ENCODE peak calls at places on chromosomes 1 and 21, in four cellular contexts. U is endothelial cell of umbilical vein, Q is IMR-90, W is astrocyte. L is an unnamed sample. For H4K20me1, the result is how much of the 10 kb centered on the place peaks cover.

GRCh38 chr21:37383066-37383465 is 16.5 kb downstream of the DYRK1A start:
- DNase-seq in Q (no peak), W (no peak), U (no peak), L (no peak)

GRCh38 chr21:42650441-42651421 is 2.7 kb upstream of the PDE9A start:
- DNase-seq in U (no peak), W (no peak), Q (no peak), L (no peak)

GRCh38 chr1:160244209-160244608 is 18.1 kb downstream of the DCAF8 start:
- DNase-seq in U (peak), Q (no peak), W (no peak), L (no peak)

GRCh38 chr1:29668761-29669487 is 432.6 kb downstream of the PTPRU start:
- DNase-seq in U (no peak), W (no peak), Q (no peak), L (no peak)

GRCh38 chr1:40794048-40794447 is 10.5 kb downstream of the KCNQ4 start:
- DNase-seq in Q (no peak), U (no peak), W (no peak), L (no peak)

GRCh38 chr1:172826096-172826741 is 167.3 kb downstream of the FASLG start:
- DNase-seq in Q (peak), U (peak), W (peak), L (peak)

GRCh38 chr1:228463559-228464455 is 23.4 kb upstream of the RNF187 start:
- DNase-seq in W (no peak), Q (peak), U (no peak), L (peak)

GRCh38 chr1:113195115-113195845 is 122.3 kb downstream of the LRIG2 start:
- DNase-seq in Q (no peak), W (no peak), U (no peak), L (no peak)

GRCh38 chr1:68959631-68960030 is 462.7 kb upstream of the DEPDC1 start:
- DNase-seq in U (no peak), Q (no peak), W (no peak), L (no peak)

GRCh38 chr1:81978945-81979344 is 178.2 kb downstream of the ADGRL2 start:
- DNase-seq in U (peak), W (peak), Q (no peak), L (no peak)

GRCh38 chr1:41314781-41315481 is 46.3 kb upstream of the FOXO6 start:
- DNase-seq in Q (peak), W (peak), U (no peak), L (peak)

GRCh38 chr1:89609339-89609725 is 23.6 kb upstream of the LRRC8C start:
- DNase-seq in Q (no peak), U (no peak), W (no peak), L (no peak)

GRCh38 chr1:184823080-184823479 is 68.4 kb upstream of the EDEM3 start:
- DNase-seq in Q (peak), U (no peak), W (no peak), L (no peak)

GRCh38 chr1:60960846-60961542 is 121.4 kb upstream of the NFIA start:
- DNase-seq in Q (no peak), W (peak), U (peak), L (peak)

GRCh38 chr1:34790985-34791384 is 1.8 kb upstream of the GJA4 start:
- DNase-seq in Q (no peak), U (no peak), W (no peak), L (no peak)

GRCh38 chr21:41381731-41382130 is 19.9 kb downstream of the MX2 start:
- DNase-seq in W (no peak), Q (no peak), U (no peak), L (no peak)

GRCh38 chr1:31249854-31250253 is 10.2 kb upstream of the NKAIN1 start:
- DNase-seq in W (no peak), U (no peak), Q (no peak), L (no peak)

GRCh38 chr1:15786581-15786980 is 20.9 kb downstream of the UQCRHL start:
- DNase-seq in U (no peak), W (peak), Q (peak), L (peak)

GRCh38 chr1:91476538-91477217 is 24.0 kb upstream of the CDC7 start:
- DNase-seq in Q (no peak), U (no peak), W (no peak), L (no peak)

GRCh38 chr1:26972390-26972789 is 12.1 kb upstream of the KDF1 start:
- DNase-seq in U (no peak), W (no peak), Q (peak), L (peak)

GRCh38 chr21:26788783-26789182 is 56.4 kb downstream of the ADAMTS1 start:
- DNase-seq in W (no peak), Q (peak), U (peak), L (no peak)

GRCh38 chr1:202505356-202505755 is 156.9 kb downstream of the PPP1R12B start:
- DNase-seq in W (peak), Q (peak), U (peak), L (peak)

GRCh38 chr1:154178006-154178405 is 13.9 kb downstream of the TPM3 start:
- DNase-seq in U (no peak), W (no peak), Q (no peak), L (peak)

GRCh38 chr1:154181944-154182341 is 10.0 kb downstream of the TPM3 start:
- DNase-seq in W (no peak), U (no peak), Q (no peak), L (no peak)

GRCh38 chr1:154179951-154180687 is 11.8 kb downstream of the TPM3 start:
- DNase-seq in Q (no peak), U (no peak), W (no peak), L (no peak)

GRCh38 chr1:154176341-154176740 is 15.6 kb downstream of the TPM3 start:
- DNase-seq in Q (peak), U (peak), W (peak), L (peak)

GRCh38 chr1:154178856-154179811 is 12.8 kb downstream of the TPM3 start:
- DNase-seq in U (no peak), Q (no peak), W (no peak), L (no peak)
- H4K20me1 ChIP-seq in U (under half), Q (half or more), W (half or more), L (half or more)

GRCh38 chr1:218460367-218460766 is 115.2 kb downstream of the TGFB2 start:
- DNase-seq in Q (peak), W (peak), U (peak), L (peak)
- H3K27ac ChIP-seq in Q (peak), W (peak), U (peak), L (peak)

GRCh38 chr1:186896211-186896610 is 67.5 kb downstream of the PLA2G4A start:
- DNase-seq in Q (peak), W (peak), U (no peak), L (peak)
- H4K20me1 ChIP-seq in Q (under half), W (under half), U (under half), L (under half)

DNA sequence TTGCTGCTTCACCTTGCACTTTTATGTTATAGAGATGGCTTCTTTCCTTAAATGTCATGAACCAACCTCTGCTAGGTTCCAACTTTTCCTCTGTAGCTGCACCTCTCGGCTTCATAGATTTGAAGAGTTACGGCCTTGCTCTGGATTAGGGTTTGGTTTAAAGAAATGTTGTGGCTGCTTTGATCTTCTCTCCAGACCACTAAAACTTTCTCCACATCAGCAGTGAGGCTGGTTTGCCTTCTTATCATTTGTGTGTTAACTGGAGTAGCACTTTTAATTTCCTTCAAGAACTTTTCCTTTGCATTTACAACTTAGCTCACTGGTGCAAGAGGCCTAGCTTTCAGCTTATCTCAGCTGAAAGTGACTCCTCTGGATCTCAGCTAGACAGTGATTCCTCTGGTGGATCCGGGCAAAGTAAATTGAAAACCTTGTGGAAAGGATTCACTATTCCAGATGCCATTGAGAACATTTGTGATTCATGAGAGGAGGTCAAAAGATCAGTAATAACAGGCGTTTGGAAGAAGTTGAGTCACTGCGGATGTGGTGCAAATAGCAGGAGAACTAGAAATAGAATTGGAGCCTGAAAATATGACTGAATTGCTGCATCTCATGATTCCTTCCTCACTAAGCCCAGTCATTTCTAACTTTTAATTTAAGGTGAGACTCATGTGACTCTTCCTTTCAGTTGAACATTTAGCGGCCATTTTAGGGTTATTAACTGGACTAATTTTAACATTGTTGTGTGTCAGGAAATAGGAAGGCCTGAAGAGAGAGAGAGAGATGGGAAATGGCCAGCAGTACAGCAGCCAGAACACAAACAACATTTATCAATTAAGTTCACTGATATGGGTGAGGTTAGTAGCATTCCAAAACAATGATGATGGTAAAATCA is 16.2 kb upstream of the RGS1 start:
- DNase-seq in U (peak), W (peak), Q (peak), L (peak)
- H3K27ac ChIP-seq in U (peak), W (peak), Q (peak), L (peak)

GRCh38 chr21:34882719-34883131 is 166.4 kb downstream of the RUNX1 start:
- DNase-seq in W (no peak), U (peak), Q (no peak), L (no peak)

GRCh38 chr21:34883501-34884271 is 165.4 kb downstream of the RUNX1 start:
- DNase-seq in Q (no peak), U (peak), W (no peak), L (no peak)

GRCh38 chr21:34881421-34881820 is 167.7 kb downstream of the RUNX1 start:
- DNase-seq in W (peak), U (no peak), Q (peak), L (peak)

GRCh38 chr21:34880401-34880800 is 168.7 kb downstream of the RUNX1 start:
- DNase-seq in U (no peak), Q (no peak), W (no peak), L (no peak)

GRCh38 chr21:34881894-34882371 is 167.2 kb downstream of the RUNX1 start:
- DNase-seq in Q (peak), W (peak), U (peak), L (peak)
- H4K20me1 ChIP-seq in Q (under half), W (half or more), U (under half), L (under half)

GRCh38 chr1:226989081-226989747 is 49.1 kb downstream of the COQ8A start:
- DNase-seq in U (no peak), W (no peak), Q (no peak), L (no peak)
- H3K27ac ChIP-seq in U (peak), W (no peak), Q (no peak), L (no peak)

GRCh38 chr1:158048371-158049067 is 55.1 kb downstream of the KIRREL1 start:
- DNase-seq in W (no peak), U (no peak), Q (no peak), L (no peak)
- H4K20me1 ChIP-seq in W (half or more), U (under half), Q (half or more), L (under half)

GRCh38 chr1:12542138-12542465 is 75.9 kb downstream of the DHRS3 start:
- DNase-seq in Q (no peak), U (no peak), W (no peak), L (no peak)
- H3K27ac ChIP-seq in Q (peak), U (no peak), W (no peak), L (no peak)

GRCh38 chr1:166858726-166859419 is 17.2 kb downstream of the TADA1 start:
- DNase-seq in Q (no peak), W (no peak), U (no peak), L (no peak)

GRCh38 chr1:166855558-166855957 is 16.3 kb downstream of the POGK start:
- DNase-seq in Q (no peak), W (no peak), U (no peak), L (no peak)

GRCh38 chr1:166857995-166858394 is 18.1 kb downstream of the TADA1 start:
- DNase-seq in U (no peak), Q (no peak), W (no peak), L (no peak)

GRCh38 chr1:166859597-166859996 is 16.5 kb downstream of the TADA1 start:
- DNase-seq in U (no peak), Q (no peak), W (no peak), L (no peak)
- H4K20me1 ChIP-seq in U (under half), Q (under half), W (under half), L (under half)